ENCODE peak calls at places on chromosome 10, in seven cellular contexts. W is hepatocyte; D is NCI-H1105 treated with DMSO at 0.1 percent for 48 hours; R is A549; J is AG09319; B is stimulated activated naive CD8-positive, alpha-beta T cell treated with anti-CD3 and anti-CD28 coated beads, Interleukin-15, amount 100 ng/mL, for 72 hours; L is upper lobe of right lung. Z is an unnamed sample.

GRCh38 chr10:46555713-46556514 is 544 bp downstream of the GPRIN2 start:
- DNase-seq in R (peak; percentile 51), W (peak; percentile 73), D (no peak), L (peak; percentile 88), J (no peak), B (peak; percentile 16), Z (no peak)

GRCh38 chr10:73439605-73440298 is 6.4 kb upstream of the MSS51 start:
- DNase-seq in L (no peak), W (no peak), D (no peak), R (no peak), J (no peak), B (no peak), Z (no peak)

GRCh38 chr10:6917125-6917524 is 337.0 kb upstream of the PRKCQ start:
- DNase-seq in D (no peak), R (no peak), J (no peak), L (no peak), W (no peak), B (no peak), Z (no peak)

GRCh38 chr10:77493851-77494788 is 143.5 kb downstream of the KCNMA1 start:
- DNase-seq in L (no peak), J (no peak), R (peak; percentile 36), D (no peak), B (no peak), W (peak; percentile 36), Z (no peak)

GRCh38 chr10:98713586-98713985 is 266.9 kb upstream of the HPS1 start:
- DNase-seq in B (no peak), J (no peak), D (no peak), W (no peak), R (no peak), L (no peak), Z (no peak)

GRCh38 chr10:131175891-131176290 is 135.6 kb downstream of the TCERG1L start:
- DNase-seq in J (no peak), L (no peak), R (no peak), D (no peak), W (no peak), B (no peak), Z (no peak)

GRCh38 chr10:36331121-36331520 is 689.0 kb upstream of the FZD8 start:
- DNase-seq in J (no peak), R (no peak), D (no peak), W (no peak), L (no peak), B (no peak), Z (no peak)

GRCh38 chr10:78331391-78331922 is 297.8 kb downstream of the RPS24 start:
- DNase-seq in B (no peak), W (no peak), J (no peak), D (no peak), L (no peak), R (no peak), Z (no peak)

GRCh38 chr10:45555789-45556188 is 116.8 kb downstream of the ZFAND4 start:
- DNase-seq in J (no peak), L (no peak), D (no peak), B (no peak), W (no peak), R (no peak), Z (no peak)

GRCh38 chr10:113452146-113452545 is 100.7 kb upstream of the HABP2 start:
- DNase-seq in D (no peak), B (no peak), R (no peak), L (no peak), J (no peak), W (no peak), Z (no peak)

GRCh38 chr10:12534824-12535223 is 185.5 kb downstream of the CAMK1D start:
- DNase-seq in B (peak; percentile 14), D (no peak), L (peak; percentile 28), J (no peak), R (no peak), W (no peak), Z (no peak)

GRCh38 chr10:50577681-50578350 is 45.9 kb downstream of the SGMS1 start:
- DNase-seq in D (no peak), W (peak; percentile 71), L (no peak), R (no peak), B (no peak), J (no peak), Z (no peak)

GRCh38 chr10:53370347-53370746 is 597.8 kb upstream of the MBL2 start:
- DNase-seq in W (no peak), D (no peak), J (no peak), R (no peak), B (no peak), L (no peak), Z (no peak)

GRCh38 chr10:98269435-98269912 is 1.5 kb upstream of the LOXL4 start:
- DNase-seq in W (peak; percentile 67), D (peak; percentile 19), R (peak; percentile 70), B (no peak), J (peak; percentile 38), L (peak; percentile 79), Z (no peak)

GRCh38 chr10:112801748-112802147 is 148.3 kb upstream of the TCF7L2 start:
- DNase-seq in W (no peak), J (no peak), L (no peak), B (no peak), D (no peak), R (no peak), Z (no peak)

GRCh38 chr10:131019696-131020095 is 291.8 kb downstream of the TCERG1L start:
- DNase-seq in J (no peak), D (no peak), W (no peak), R (no peak), B (no peak), L (peak; percentile 61), Z (no peak)

GRCh38 chr10:124864421-124865193 is 63.0 kb downstream of the ABRAXAS2 start:
- DNase-seq in D (no peak), W (peak; percentile 21), L (peak; percentile 80), B (no peak), R (no peak), J (no peak), Z (no peak)

GRCh38 chr10:105950410-105950809 is 1214.1 kb downstream of the SORCS1 start:
- DNase-seq in W (peak; percentile 82), L (no peak), D (peak; percentile 40), J (peak; percentile 23), R (peak; percentile 10), B (peak; percentile 11), Z (peak; percentile 31)

GRCh38 chr10:50993817-50994251 is 80.5 kb upstream of the PRKG1 start:
- DNase-seq in R (no peak), D (no peak), J (no peak), L (no peak), B (no peak), W (peak; percentile 22), Z (no peak)

GRCh38 chr10:45513586-45513985 is 139.6 kb downstream of the ALOX5 start:
- DNase-seq in W (no peak), J (no peak), B (no peak), R (no peak), L (no peak), D (no peak), Z (no peak)

GRCh38 chr10:131650169-131650705 is 250.6 kb upstream of the PPP2R2D start:
- DNase-seq in L (peak; percentile 40), J (no peak), B (no peak), R (no peak), D (no peak), W (no peak), Z (no peak)

GRCh38 chr10:70132098-70133029 is at the start of gene AIFM2:
- DNase-seq in W (peak; percentile 94), J (peak; percentile 49), L (peak; percentile 93), D (peak; percentile 48), B (peak; percentile 61), R (peak; percentile 92), Z (peak; percentile 86)